ENCODE peak calls at places on chromosomes 6 and 20, in seven cellular contexts. One of them, this sample, is unnamed.
A peak's percentile ranks its signal among the peaks of the same experiment; 100 is the strongest.

GRCh38 chr6:112620832-112621569 is 273.9 kb downstream of the RFPL4B start:
- DNase-seq in left ventricle myocardium inferior: no peak
- DNase-seq in bronchial epithelial cell: peak; percentile 79
- DNase-seq in pancreas: no peak
- DNase-seq in thoracic aorta: no peak
- DNase-seq in AG04450: peak; percentile 11
- DNase-seq in cardiac fibroblast: peak; percentile 66
- DNase-seq in this sample: peak; percentile 67

GRCh38 chr20:12372557-12372956 is 454.9 kb downstream of the BTBD3 start:
- DNase-seq in left ventricle myocardium inferior: no peak
- DNase-seq in bronchial epithelial cell: no peak
- DNase-seq in pancreas: no peak
- DNase-seq in thoracic aorta: no peak
- DNase-seq in AG04450: no peak
- DNase-seq in cardiac fibroblast: no peak
- DNase-seq in this sample: no peak

GRCh38 chr6:20317430-20317829 is 84.2 kb upstream of the E2F3 start:
- DNase-seq in left ventricle myocardium inferior: no peak
- DNase-seq in bronchial epithelial cell: peak; percentile 31
- DNase-seq in pancreas: no peak
- DNase-seq in thoracic aorta: no peak
- DNase-seq in AG04450: no peak
- DNase-seq in cardiac fibroblast: no peak
- DNase-seq in this sample: no peak

GRCh38 chr6:31871068-31871659 is 7.6 kb downstream of the SLC44A4 start:
- DNase-seq in left ventricle myocardium inferior: no peak
- DNase-seq in bronchial epithelial cell: no peak
- DNase-seq in pancreas: no peak
- DNase-seq in thoracic aorta: no peak
- DNase-seq in AG04450: peak; percentile 3
- DNase-seq in cardiac fibroblast: peak; percentile 6
- DNase-seq in this sample: no peak

GRCh38 chr6:14882394-14883073 is 363.3 kb upstream of the JARID2 start:
- DNase-seq in left ventricle myocardium inferior: peak; percentile 24
- DNase-seq in bronchial epithelial cell: peak; percentile 63
- DNase-seq in pancreas: no peak
- DNase-seq in thoracic aorta: no peak
- DNase-seq in AG04450: no peak
- DNase-seq in cardiac fibroblast: peak; percentile 46
- DNase-seq in this sample: peak; percentile 9

GRCh38 chr6:131317516-131317915 is 182.2 kb downstream of the AKAP7 start:
- DNase-seq in left ventricle myocardium inferior: no peak
- DNase-seq in bronchial epithelial cell: no peak
- DNase-seq in pancreas: no peak
- DNase-seq in thoracic aorta: no peak
- DNase-seq in AG04450: no peak
- DNase-seq in cardiac fibroblast: no peak
- DNase-seq in this sample: no peak

GRCh38 chr20:6142348-6142993 is 19.6 kb upstream of the FERMT1 start:
- DNase-seq in left ventricle myocardium inferior: no peak
- DNase-seq in bronchial epithelial cell: peak; percentile 65
- DNase-seq in pancreas: peak; percentile 56
- DNase-seq in thoracic aorta: no peak
- DNase-seq in AG04450: peak; percentile 23
- DNase-seq in cardiac fibroblast: peak; percentile 79
- DNase-seq in this sample: peak; percentile 59

GRCh38 chr6:144575327-144575726 is 290.2 kb downstream of the UTRN start:
- DNase-seq in left ventricle myocardium inferior: no peak
- DNase-seq in bronchial epithelial cell: no peak
- DNase-seq in pancreas: no peak
- DNase-seq in thoracic aorta: no peak
- DNase-seq in AG04450: no peak
- DNase-seq in cardiac fibroblast: no peak
- DNase-seq in this sample: no peak

GRCh38 chr20:62761759-62762131 is 34.5 kb upstream of the MRGBP start:
- DNase-seq in left ventricle myocardium inferior: no peak
- DNase-seq in bronchial epithelial cell: no peak
- DNase-seq in pancreas: no peak
- DNase-seq in thoracic aorta: no peak
- DNase-seq in AG04450: no peak
- DNase-seq in cardiac fibroblast: no peak
- DNase-seq in this sample: no peak

GRCh38 chr6:40587240-40588069 is at the start of gene LRFN2:
- DNase-seq in left ventricle myocardium inferior: peak; percentile 58
- DNase-seq in bronchial epithelial cell: peak; percentile 29
- DNase-seq in pancreas: peak; percentile 90
- DNase-seq in thoracic aorta: no peak
- DNase-seq in AG04450: peak; percentile 16
- DNase-seq in cardiac fibroblast: peak; percentile 59
- DNase-seq in this sample: peak; percentile 45

GRCh38 chr6:38234141-38234540 is 405.6 kb downstream of the BTBD9 start:
- DNase-seq in left ventricle myocardium inferior: no peak
- DNase-seq in bronchial epithelial cell: no peak
- DNase-seq in pancreas: no peak
- DNase-seq in thoracic aorta: no peak
- DNase-seq in AG04450: no peak
- DNase-seq in cardiac fibroblast: no peak
- DNase-seq in this sample: no peak
- TF ChIP-seq CTCF in left ventricle myocardium inferior: no peak
- TF ChIP-seq CTCF in bronchial epithelial cell: no peak
- TF ChIP-seq CTCF in pancreas: no peak
- TF ChIP-seq CTCF in thoracic aorta: no peak
- TF ChIP-seq CTCF in AG04450: no peak
- TF ChIP-seq CTCF in cardiac fibroblast: no peak
- TF ChIP-seq CTCF in this sample: no peak

GRCh38 chr20:16699287-16699686 is 30.5 kb upstream of the SNRPB2 start:
- DNase-seq in left ventricle myocardium inferior: no peak
- DNase-seq in bronchial epithelial cell: no peak
- DNase-seq in pancreas: no peak
- DNase-seq in thoracic aorta: no peak
- DNase-seq in AG04450: no peak
- DNase-seq in cardiac fibroblast: no peak
- DNase-seq in this sample: no peak
- TF ChIP-seq CTCF in left ventricle myocardium inferior: peak; percentile 25
- TF ChIP-seq CTCF in bronchial epithelial cell: no peak
- TF ChIP-seq CTCF in pancreas: no peak
- TF ChIP-seq CTCF in thoracic aorta: no peak
- TF ChIP-seq CTCF in AG04450: no peak
- TF ChIP-seq CTCF in cardiac fibroblast: no peak
- TF ChIP-seq CTCF in this sample: no peak

DNA sequence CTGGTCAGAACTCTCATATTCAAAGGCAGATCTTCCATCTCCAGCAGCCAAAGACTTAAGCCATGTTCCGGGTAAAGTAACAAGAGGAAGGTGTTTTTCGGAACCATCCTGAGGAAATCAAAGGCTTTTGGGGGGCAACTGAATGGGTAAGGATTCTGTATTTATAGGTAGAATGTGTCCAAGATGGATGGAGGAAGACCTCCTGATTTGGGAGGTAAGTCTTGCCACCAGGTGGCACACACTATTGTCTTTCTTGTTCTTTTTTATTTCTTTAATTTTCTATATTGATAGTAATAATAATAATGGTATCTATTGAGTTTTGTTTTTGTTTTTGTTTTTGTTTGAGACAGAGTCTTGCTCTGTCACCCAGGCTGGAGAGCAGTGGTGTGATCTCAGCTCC is 53.0 kb upstream of the UBR2 start:
- DNase-seq in left ventricle myocardium inferior: no peak
- DNase-seq in bronchial epithelial cell: no peak
- DNase-seq in pancreas: no peak
- DNase-seq in thoracic aorta: no peak
- DNase-seq in AG04450: no peak
- DNase-seq in cardiac fibroblast: no peak
- DNase-seq in this sample: no peak
- TF ChIP-seq CTCF in left ventricle myocardium inferior: no peak
- TF ChIP-seq CTCF in bronchial epithelial cell: no peak
- TF ChIP-seq CTCF in pancreas: no peak
- TF ChIP-seq CTCF in thoracic aorta: no peak
- TF ChIP-seq CTCF in AG04450: no peak
- TF ChIP-seq CTCF in cardiac fibroblast: no peak
- TF ChIP-seq CTCF in this sample: no peak

DNA sequence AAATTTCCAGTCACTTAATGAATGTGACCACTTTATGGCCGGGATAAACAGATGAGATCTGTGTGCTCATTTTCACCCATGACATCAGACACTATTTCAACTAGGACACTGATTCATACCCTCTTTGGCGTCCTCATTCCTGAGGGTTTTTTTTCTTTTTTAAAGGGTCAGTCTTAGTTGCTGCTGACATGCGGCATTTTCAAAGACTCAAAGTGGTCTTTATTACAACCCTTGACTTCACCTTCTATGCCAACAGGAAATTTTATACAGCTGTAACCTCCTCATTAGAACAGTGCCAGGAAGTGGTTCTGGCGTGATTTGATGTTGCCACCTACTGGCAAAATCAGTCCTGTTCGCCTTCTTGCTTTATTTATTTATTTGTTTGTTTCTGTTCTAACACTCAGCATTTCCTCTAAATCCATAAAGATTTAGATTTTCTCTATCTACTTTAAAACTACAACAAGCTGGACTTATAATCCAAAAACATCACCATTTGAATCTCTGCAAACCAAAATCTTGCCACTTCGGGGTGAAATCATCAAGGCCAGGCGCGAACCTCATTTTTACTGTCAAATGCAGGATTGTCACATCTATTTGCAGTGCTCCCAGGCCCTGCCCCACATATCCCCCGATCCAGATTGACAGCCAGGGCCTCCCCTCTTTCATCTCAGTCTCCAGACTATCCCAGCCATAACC is 77.7 kb downstream of the C6orf118 start:
- DNase-seq in left ventricle myocardium inferior: no peak
- DNase-seq in bronchial epithelial cell: peak; percentile 60
- DNase-seq in pancreas: no peak
- DNase-seq in thoracic aorta: no peak
- DNase-seq in AG04450: no peak
- DNase-seq in cardiac fibroblast: peak; percentile 66
- DNase-seq in this sample: peak; percentile 6
- TF ChIP-seq CTCF in left ventricle myocardium inferior: peak; percentile 68
- TF ChIP-seq CTCF in bronchial epithelial cell: peak; percentile 70
- TF ChIP-seq CTCF in pancreas: no peak
- TF ChIP-seq CTCF in thoracic aorta: no peak
- TF ChIP-seq CTCF in AG04450: no peak
- TF ChIP-seq CTCF in cardiac fibroblast: peak; percentile 66
- TF ChIP-seq CTCF in this sample: peak; percentile 68

DNA sequence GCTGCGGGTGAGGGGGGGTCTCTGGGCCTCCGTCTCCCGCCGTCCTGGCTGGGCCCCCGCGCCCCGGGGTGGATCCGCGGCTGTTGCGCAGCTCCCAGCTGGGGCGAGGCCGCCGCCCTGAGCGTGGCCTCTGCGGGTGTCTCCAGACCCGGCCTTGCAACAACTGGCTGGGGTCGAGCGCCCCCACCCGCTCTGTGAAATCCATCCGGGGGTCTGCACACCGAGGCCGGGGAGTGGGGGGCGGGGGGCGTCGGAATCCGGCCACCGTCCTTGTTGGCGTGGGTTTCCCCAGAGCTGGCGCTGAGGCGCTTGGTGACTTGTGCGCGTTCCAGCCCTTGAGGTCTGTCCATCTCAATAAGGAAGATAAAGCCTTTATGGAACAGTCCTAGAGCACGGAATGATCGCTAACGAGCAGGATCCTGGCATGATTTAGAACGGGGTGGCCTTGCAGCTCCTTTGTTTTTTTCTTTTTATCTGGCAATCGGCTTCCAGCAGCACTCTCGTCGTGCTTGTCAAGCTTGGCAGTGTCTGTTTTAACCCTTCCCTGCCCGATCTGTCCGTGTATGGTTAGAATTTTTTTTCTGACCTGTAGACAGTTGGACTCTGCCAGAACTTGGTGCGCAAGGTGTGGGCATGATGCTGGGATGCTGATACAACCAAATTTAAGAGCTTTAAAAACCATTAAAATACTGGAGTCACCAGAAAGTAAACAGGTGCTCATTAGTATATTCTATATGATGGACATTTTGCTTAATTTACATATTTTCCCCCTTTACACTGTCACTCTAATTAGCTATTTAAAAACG is 675 bp downstream of the DSTN start:
- DNase-seq in left ventricle myocardium inferior: peak; percentile 37
- DNase-seq in bronchial epithelial cell: no peak
- DNase-seq in pancreas: peak; percentile 63
- DNase-seq in thoracic aorta: no peak
- DNase-seq in AG04450: no peak
- DNase-seq in cardiac fibroblast: peak; percentile 57
- DNase-seq in this sample: no peak
- TF ChIP-seq CTCF in left ventricle myocardium inferior: no peak
- TF ChIP-seq CTCF in bronchial epithelial cell: no peak
- TF ChIP-seq CTCF in pancreas: no peak
- TF ChIP-seq CTCF in thoracic aorta: no peak
- TF ChIP-seq CTCF in AG04450: no peak
- TF ChIP-seq CTCF in cardiac fibroblast: no peak
- TF ChIP-seq CTCF in this sample: no peak

GRCh38 chr20:57396638-57397003 is 5.4 kb downstream of the RBM38 start:
- DNase-seq in left ventricle myocardium inferior: no peak
- DNase-seq in bronchial epithelial cell: no peak
- DNase-seq in pancreas: no peak
- DNase-seq in thoracic aorta: no peak
- DNase-seq in AG04450: no peak
- DNase-seq in cardiac fibroblast: no peak
- DNase-seq in this sample: no peak
- TF ChIP-seq CTCF in left ventricle myocardium inferior: no peak
- TF ChIP-seq CTCF in bronchial epithelial cell: no peak
- TF ChIP-seq CTCF in pancreas: no peak
- TF ChIP-seq CTCF in thoracic aorta: no peak
- TF ChIP-seq CTCF in AG04450: no peak
- TF ChIP-seq CTCF in cardiac fibroblast: no peak
- TF ChIP-seq CTCF in this sample: no peak